ENCODE peak calls at places on chromosomes 6 and 20, in six cellular contexts. H, Q, J, F, E and S are unnamed samples.

GRCh38 chr20:21767739-21768223 is 62.3 kb downstream of the PAX1 start:
- DNase-seq in H (peak), E (no peak), Q (peak), J (peak), F (no peak), S (no peak)

GRCh38 chr6:158783851-158784250 is 35.3 kb downstream of the EZR start:
- DNase-seq in E (no peak), Q (no peak), F (no peak), H (no peak), J (no peak), S (no peak)

GRCh38 chr20:2004171-2004570 is 10.3 kb upstream of the PDYN start:
- DNase-seq in J (peak), F (no peak), H (no peak), E (no peak), Q (no peak), S (no peak)

GRCh38 chr20:26209171-26209941 is 512.7 kb upstream of the ZNF337 start:
- DNase-seq in F (no peak), E (no peak), J (peak), Q (peak), H (no peak), S (no peak)

GRCh38 chr6:147579667-147580066 is 71.2 kb downstream of the SAMD5 start:
- DNase-seq in J (no peak), E (no peak), Q (no peak), H (no peak), F (no peak), S (no peak)

GRCh38 chr6:72813807-72814596 is 192.1 kb downstream of the KCNQ5 start:
- DNase-seq in Q (no peak), F (no peak), J (no peak), E (no peak), H (no peak), S (no peak)

GRCh38 chr20:31560900-31561598 is 44.0 kb upstream of the ID1 start:
- DNase-seq in E (peak), Q (no peak), F (no peak), J (no peak), H (peak), S (no peak)

GRCh38 chr6:1082040-1082935 is 229.6 kb upstream of the FOXQ1 start:
- DNase-seq in E (no peak), F (no peak), Q (no peak), J (no peak), H (no peak), S (no peak)

GRCh38 chr6:39696986-39697788 is 28.0 kb downstream of the KIF6 start:
- DNase-seq in H (no peak), Q (no peak), E (no peak), F (no peak), J (no peak), S (no peak)